ENCODE peak calls at places on chromosomes 16 and 17, in seven cellular contexts. F is activated B cell treated with CpG ODN at 0.5 μM for 24 hours, M is nucleus accumbens, N is GM23248, R is heart left ventricle, K is Right ventricle myocardium inferior, I is hypothalamus. D is an unnamed sample.

GRCh38 chr17:63024201-63024600 is 58.2 kb downstream of the TANC2 start:
- DNase-seq in F (no peak), M (no peak), N (no peak), R (no peak), K (no peak), I (no peak), D (no peak)

GRCh38 chr17:75785016-75785769 is 587 bp downstream of the UNK start:
- DNase-seq in F (peak; percentile 86), M (peak; percentile 94), N (peak; percentile 91), R (peak; percentile 93), K (peak; percentile 94), I (no peak), D (no peak)

GRCh38 chr16:22353188-22353919 is 21.1 kb downstream of the CDR2 start:
- DNase-seq in F (no peak), M (no peak), N (peak; percentile 86), R (no peak), K (no peak), I (no peak), D (no peak)

GRCh38 chr17:77163001-77163400 is 22.2 kb downstream of the SEC14L1 start:
- DNase-seq in F (no peak), M (no peak), N (no peak), R (no peak), K (no peak), I (no peak), D (no peak)

GRCh38 chr17:74049167-74049797 is 154.2 kb upstream of the RPL38 start:
- DNase-seq in F (no peak), M (no peak), N (no peak), R (no peak), K (no peak), I (no peak), D (no peak)

GRCh38 chr16:9969580-9969979 is 212.6 kb downstream of the GRIN2A start:
- DNase-seq in F (no peak), M (no peak), N (no peak), R (no peak), K (no peak), I (no peak), D (no peak)

GRCh38 chr16:89560413-89561194 is at the start of gene RPL13:
- DNase-seq in F (peak; percentile 83), M (peak; percentile 89), N (peak; percentile 99), R (peak; percentile 97), K (peak; percentile 99), I (peak; percentile 81), D (peak; percentile 90)

GRCh38 chr17:39618252-39618913 is 8.4 kb upstream of the PPP1R1B start:
- DNase-seq in F (no peak), M (no peak), N (peak; percentile 57), R (no peak), K (peak; percentile 56), I (no peak), D (no peak)

GRCh38 chr17:80566054-80566400 is 21.4 kb downstream of the RPTOR start:
- DNase-seq in F (no peak), M (no peak), N (no peak), R (no peak), K (no peak), I (no peak), D (no peak)